ENCODE peak calls at places on chromosomes 6 and 20, in eight cellular contexts. Q, F, B, D, C, Y, W and J are unnamed samples.
A peak's percentile ranks its signal among the peaks of the same experiment; 100 is the strongest.

GRCh38 chr6:80742481-80742880 is 636.0 kb downstream of the BCKDHB start:
- DNase-seq in Q (peak; percentile 33), F (peak; percentile 14), B (no peak), D (peak; percentile 24), C (no peak), Y (no peak), W (no peak), J (no peak)

GRCh38 chr6:83119742-83120300 is 52.4 kb downstream of the DOP1A start:
- DNase-seq in Q (no peak), F (no peak), B (no peak), D (no peak), C (no peak), Y (no peak), W (no peak), J (no peak)

GRCh38 chr20:11502051-11502450 is 415.6 kb upstream of the BTBD3 start:
- DNase-seq in Q (no peak), F (no peak), B (no peak), D (no peak), C (no peak), Y (no peak), W (no peak), J (no peak)

GRCh38 chr6:107728564-107728897 is 95.6 kb downstream of the SCML4 start:
- DNase-seq in Q (no peak), F (no peak), B (no peak), D (no peak), C (no peak), Y (no peak), W (no peak), J (no peak)

GRCh38 chr20:14582855-14583254 is 245.4 kb upstream of the FLRT3 start:
- DNase-seq in Q (no peak), F (peak; percentile 58), B (no peak), D (no peak), C (no peak), Y (no peak), W (no peak), J (no peak)

GRCh38 chr6:130882370-130882769 is 55.2 kb downstream of the SMLR1 start:
- DNase-seq in Q (no peak), F (no peak), B (no peak), D (no peak), C (no peak), Y (no peak), W (no peak), J (no peak)

GRCh38 chr6:9848094-9848493 is 566.8 kb downstream of the TFAP2A start:
- DNase-seq in Q (peak; percentile 9), F (no peak), B (no peak), D (no peak), C (no peak), Y (no peak), W (no peak), J (no peak)

GRCh38 chr6:119350202-119351004 is 842 bp upstream of the MAN1A1 start:
- DNase-seq in Q (peak; percentile 2), F (peak; percentile 39), B (peak; percentile 27), D (no peak), C (no peak), Y (peak; percentile 55), W (peak; percentile 52), J (peak; percentile 66)

GRCh38 chr6:69155467-69155866 is 520.4 kb downstream of the ADGRB3 start:
- DNase-seq in Q (no peak), F (no peak), B (no peak), D (no peak), C (no peak), Y (no peak), W (no peak), J (no peak)

GRCh38 chr20:17446171-17446570 is 85.0 kb downstream of the BFSP1 start:
- DNase-seq in Q (no peak), F (no peak), B (no peak), D (no peak), C (no peak), Y (no peak), W (no peak), J (no peak)

GRCh38 chr6:93418113-93418447 is 1.3 kb downstream of the EPHA7 start:
- DNase-seq in Q (no peak), F (no peak), B (no peak), D (no peak), C (no peak), Y (no peak), W (no peak), J (no peak)

GRCh38 chr6:7270320-7271204 is 42.4 kb downstream of the SSR1 start:
- DNase-seq in Q (no peak), F (no peak), B (no peak), D (no peak), C (no peak), Y (no peak), W (no peak), J (no peak)

GRCh38 chr6:141421378-141421777 is 711.3 kb upstream of the GJE1 start:
- DNase-seq in Q (peak; percentile 54), F (peak; percentile 70), B (no peak), D (peak; percentile 61), C (no peak), Y (no peak), W (peak; percentile 64), J (no peak)

GRCh38 chr20:5786930-5787826 is 37.0 kb downstream of the SHLD1 start:
- DNase-seq in Q (no peak), F (peak; percentile 72), B (no peak), D (no peak), C (no peak), Y (peak; percentile 42), W (no peak), J (no peak)

GRCh38 chr20:50792708-50793574 is 1.9 kb upstream of the BCAS4 start:
- DNase-seq in Q (no peak), F (peak; percentile 12), B (no peak), D (no peak), C (no peak), Y (no peak), W (no peak), J (no peak)

GRCh38 chr20:59618131-59618530 is 13.8 kb downstream of the PHACTR3 start:
- DNase-seq in Q (no peak), F (no peak), B (no peak), D (no peak), C (no peak), Y (no peak), W (no peak), J (no peak)

GRCh38 chr20:44207066-44207723 is 3.4 kb downstream of the OSER1 start:
- DNase-seq in Q (no peak), F (no peak), B (no peak), D (no peak), C (no peak), Y (no peak), W (no peak), J (no peak)

GRCh38 chr6:142045380-142046270 is 87.1 kb upstream of the GJE1 start:
- DNase-seq in Q (peak; percentile 15), F (no peak), B (no peak), D (peak; percentile 3), C (no peak), Y (no peak), W (no peak), J (no peak)

GRCh38 chr20:63544958-63545516 is 2.5 kb downstream of the SRMS start:
- DNase-seq in Q (peak; percentile 93), F (no peak), B (no peak), D (no peak), C (no peak), Y (no peak), W (peak; percentile 95), J (no peak)

GRCh38 chr20:1272368-1273155 is 6.5 kb downstream of the SNPH start:
- DNase-seq in Q (no peak), F (no peak), B (no peak), D (no peak), C (no peak), Y (no peak), W (no peak), J (no peak)

GRCh38 chr6:56534680-56535419 is 107.8 kb downstream of the DST start:
- DNase-seq in Q (no peak), F (no peak), B (no peak), D (no peak), C (no peak), Y (no peak), W (no peak), J (no peak)